ENCODE peak calls at places on chromosomes 16 and 17, in six cellular contexts. L, V, D, I, M and X are unnamed samples.

GRCh38 chr16:89922477-89922883 is 662 bp upstream of the TUBB3 start:
- DNase-seq in I (no peak), L (peak), M (peak), D (peak), V (peak), X (peak)

GRCh38 chr17:10631048-10631700 is 25.9 kb downstream of the MYH3 start:
- DNase-seq in D (no peak), L (peak), M (no peak), V (peak), I (no peak), X (peak)

GRCh38 chr17:75601057-75601987 is 13.7 kb downstream of the MYO15B start:
- DNase-seq in D (no peak), V (peak), L (peak), I (peak), M (peak), X (peak)

GRCh38 chr17:63274156-63274555 is 171.9 kb downstream of the CYB561 start:
- DNase-seq in I (no peak), L (no peak), D (no peak), M (peak), V (no peak), X (peak)

GRCh38 chr17:58759522-58759921 is 3.9 kb downstream of the PPM1E start:
- DNase-seq in I (no peak), L (no peak), M (no peak), D (no peak), V (no peak), X (no peak)

GRCh38 chr16:31899505-31899904 is 25.9 kb downstream of the ZNF267 start:
- DNase-seq in M (no peak), I (no peak), D (no peak), V (no peak), L (no peak), X (no peak)

GRCh38 chr16:6335072-6335471 is 997.6 kb upstream of the RBFOX1 start:
- DNase-seq in L (peak), I (no peak), V (peak), M (no peak), D (no peak), X (peak)

GRCh38 chr17:21296097-21297025 is 11.8 kb downstream of the MAP2K3 start:
- DNase-seq in L (no peak), I (no peak), D (no peak), M (peak), V (no peak), X (peak)

GRCh38 chr16:78045865-78046581 is 23.7 kb downstream of the CLEC3A start:
- DNase-seq in M (peak), V (peak), I (no peak), L (peak), D (peak), X (peak)

GRCh38 chr16:56197227-56197992 is 6.1 kb downstream of the GNAO1 start:
- DNase-seq in V (no peak), D (no peak), M (no peak), I (no peak), L (no peak), X (no peak)

GRCh38 chr17:45705123-45706009 is 78.8 kb upstream of the CRHR1 start:
- DNase-seq in M (no peak), V (peak), D (no peak), L (no peak), I (no peak), X (peak)

GRCh38 chr17:41009301-41009760 is 403 bp upstream of the KRTAP3-1 start:
- DNase-seq in D (no peak), L (no peak), M (no peak), I (no peak), V (no peak), X (no peak)

GRCh38 chr16:75113046-75113491 is 3.5 kb downstream of the LDHD start:
- DNase-seq in D (no peak), L (no peak), V (no peak), I (no peak), M (no peak), X (no peak)

GRCh38 chr17:30720013-30720471 is 104.5 kb downstream of the CRLF3 start:
- DNase-seq in D (no peak), V (no peak), I (no peak), L (no peak), M (no peak), X (no peak)

GRCh38 chr16:27476240-27476639 is 73.5 kb downstream of the GTF3C1 start:
- DNase-seq in L (no peak), V (no peak), M (no peak), I (no peak), D (no peak), X (no peak)

GRCh38 chr16:79093554-79093967 is 507.0 kb downstream of the MAF start:
- DNase-seq in V (no peak), L (no peak), M (no peak), I (peak), D (no peak), X (no peak)

GRCh38 chr16:79146-80054 is 1.4 kb downstream of the MPG start:
- DNase-seq in V (no peak), L (no peak), M (no peak), D (no peak), I (no peak), X (peak)

GRCh38 chr16:57801856-57802634 is at the start of gene KIFC3:
- DNase-seq in L (peak), I (peak), D (no peak), V (peak), M (peak), X (peak)

GRCh38 chr16:56788435-56788834 is 58.5 kb downstream of the NUP93 start:
- DNase-seq in V (no peak), L (no peak), M (no peak), D (no peak), I (no peak), X (no peak)

GRCh38 chr17:82496529-82497434 is 22.8 kb upstream of the FOXK2 start:
- DNase-seq in I (peak), L (peak), D (no peak), V (peak), M (peak), X (peak)

GRCh38 chr17:41446806-41447205 is 6.0 kb upstream of the KRT38 start:
- DNase-seq in M (no peak), V (no peak), I (no peak), L (no peak), D (no peak), X (peak)

GRCh38 chr17:43546317-43547188 is at the start of gene ETV4:
- DNase-seq in L (peak), D (peak), M (peak), I (peak), V (peak), X (peak)

GRCh38 chr17:63555475-63556156 is 5.3 kb downstream of the DCAF7 start:
- DNase-seq in V (no peak), D (no peak), I (no peak), M (no peak), L (no peak), X (no peak)

GRCh38 chr17:10266477-10266876 is 68.1 kb upstream of the GAS7 start:
- DNase-seq in V (no peak), I (no peak), M (no peak), D (no peak), L (no peak), X (peak)

GRCh38 chr17:2412561-2413021 is 11.7 kb upstream of the MNT start:
- DNase-seq in I (no peak), L (peak), V (no peak), M (no peak), D (no peak), X (no peak)

GRCh38 chr17:31216053-31216751 is 80.8 kb downstream of the OMG start:
- DNase-seq in V (peak), I (no peak), L (peak), M (no peak), D (peak), X (peak)

GRCh38 chr16:27771201-27771910 is 221.4 kb downstream of the KATNIP start:
- DNase-seq in D (no peak), L (no peak), I (no peak), M (no peak), V (no peak), X (no peak)

GRCh38 chr16:75247249-75247648 is 4.2 kb downstream of the BCAR1 start:
- DNase-seq in V (no peak), L (no peak), I (no peak), M (peak), D (no peak), X (no peak)

GRCh38 chr17:46144246-46144645 is 49.0 kb downstream of the KANSL1 start:
- DNase-seq in V (no peak), M (no peak), D (no peak), L (no peak), I (no peak), X (no peak)

GRCh38 chr16:11128211-11129123 is 127.5 kb downstream of the SOCS1 start:
- DNase-seq in V (no peak), L (peak), I (no peak), M (peak), D (no peak), X (peak)

DNA sequence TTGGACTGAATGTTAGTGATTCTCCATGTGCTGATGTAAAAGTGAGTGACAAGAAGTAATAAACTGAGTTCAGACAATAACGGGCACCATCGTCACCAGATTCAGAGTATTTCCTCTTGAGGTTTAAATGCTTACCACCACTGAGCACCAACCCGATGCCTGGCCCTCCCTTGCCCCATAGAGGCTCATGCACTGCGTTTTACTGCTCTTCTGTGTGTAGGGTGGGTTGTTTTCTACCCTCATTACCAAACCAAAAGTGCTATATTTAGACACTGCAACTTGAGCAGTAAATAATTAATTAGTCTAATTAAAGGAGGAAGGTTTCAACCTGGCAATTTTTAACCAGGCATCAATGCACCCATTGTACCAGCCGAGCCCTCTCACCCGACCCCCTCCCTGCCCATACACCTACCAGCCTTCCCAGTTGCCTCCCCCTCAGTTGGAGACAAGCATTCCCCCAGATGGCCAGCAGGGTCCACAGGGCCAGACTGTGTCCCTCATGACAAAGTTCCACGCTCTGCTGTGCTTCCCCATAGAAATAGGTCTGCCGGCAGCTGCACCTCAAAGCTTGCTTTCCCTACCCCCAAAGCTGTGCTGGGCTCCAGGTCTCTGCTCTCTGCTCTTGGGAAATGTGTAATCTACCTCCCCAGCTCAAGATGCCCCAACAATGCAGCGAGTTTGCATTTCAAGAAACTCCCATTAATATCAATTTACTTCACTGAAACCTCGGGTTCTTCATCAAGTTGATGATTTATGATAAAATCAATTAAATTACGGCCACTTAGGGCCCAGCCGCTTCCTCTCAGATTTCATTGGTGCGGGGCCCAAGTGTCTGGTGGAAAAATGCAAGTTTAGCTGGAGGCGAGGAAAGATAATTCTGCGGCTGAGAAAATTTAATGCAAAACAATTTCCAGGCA is 16.0 kb downstream of the HOXB4 start:
- DNase-seq in M (no peak), L (peak), I (no peak), D (no peak), V (peak), X (no peak)
- TF ChIP-seq CTCF in M (no peak), L (peak), I (no peak), D (peak), V (no peak), X (peak)

DNA sequence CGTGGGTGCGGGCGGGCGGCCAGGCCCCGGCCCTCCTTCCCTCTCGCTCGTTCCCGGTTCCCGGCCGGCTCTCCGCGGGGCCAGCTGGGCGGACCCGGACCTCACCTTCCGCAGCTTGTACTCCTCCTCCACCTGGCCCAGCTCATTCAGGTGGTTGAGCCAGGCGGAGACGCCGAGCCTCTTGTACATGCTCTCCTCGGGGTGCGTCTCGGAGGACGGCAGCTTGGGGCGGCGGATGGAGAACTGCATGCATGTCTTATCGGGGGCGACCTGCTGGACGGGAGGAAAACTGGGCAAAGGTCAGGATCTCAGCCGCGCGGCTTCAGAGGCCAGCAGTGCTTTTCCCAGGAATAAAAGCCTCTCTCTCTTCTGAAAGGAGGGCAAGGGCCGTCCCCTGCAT is 85.4 kb downstream of the TBC1D16 start:
- DNase-seq in M (no peak), V (no peak), I (no peak), D (no peak), L (no peak), X (no peak)
- H3K4me3 ChIP-seq in M (no peak), V (no peak), I (no peak), D (no peak), L (peak), X (no peak)

GRCh38 chr17:14203392-14203791 is 33.3 kb downstream of the CDRT15 start:
- DNase-seq in V (no peak), D (no peak), L (no peak), I (no peak), M (no peak), X (no peak)
- TF ChIP-seq CTCF in V (peak), D (peak), L (peak), I (peak), M (peak), X (peak)

GRCh38 chr16:50547944-50548658 is at the start of gene NKD1:
- DNase-seq in V (peak), M (peak), D (no peak), I (peak), L (peak), X (peak)

GRCh38 chr16:50549561-50549915 is 1.3 kb downstream of the NKD1 start:
- DNase-seq in L (no peak), D (no peak), I (no peak), V (no peak), M (no peak), X (no peak)

GRCh38 chr16:50546125-50546524 is 2.1 kb upstream of the NKD1 start:
- DNase-seq in V (no peak), D (no peak), L (no peak), I (no peak), M (no peak), X (no peak)

GRCh38 chr16:50548659-50549560 is 714 bp downstream of the NKD1 start:
- DNase-seq in M (no peak), D (no peak), V (peak), L (peak), I (no peak), X (no peak)

DNA sequence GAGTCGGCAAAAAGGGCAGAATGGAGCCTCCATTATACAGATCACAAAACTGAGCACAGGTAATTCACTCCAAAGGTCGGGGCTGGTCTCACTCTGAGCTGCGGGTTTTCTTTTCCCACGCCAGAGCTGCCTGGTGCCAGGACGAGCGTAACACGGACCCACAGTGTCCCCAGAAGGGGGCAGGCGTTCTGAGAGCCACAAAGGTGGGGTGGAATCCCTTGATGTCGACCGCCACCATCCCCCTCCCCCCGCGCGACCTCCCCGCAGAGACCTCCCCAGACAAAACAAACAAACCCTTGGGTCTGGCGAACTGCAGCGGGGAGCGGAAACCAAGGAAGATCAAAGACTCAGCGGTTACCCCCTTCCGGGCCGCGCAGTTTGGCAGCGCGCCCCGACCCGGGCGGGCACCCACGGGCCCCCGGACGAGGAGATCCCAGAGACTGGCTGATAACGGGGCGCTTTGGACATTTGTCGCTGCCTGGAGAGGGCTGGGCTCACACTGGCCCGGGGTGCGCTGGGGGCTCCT is 793 bp upstream of the NKD1 start:
- DNase-seq in L (peak), M (peak), V (peak), D (no peak), I (peak), X (no peak)
- H3K4me3 ChIP-seq in L (peak), M (peak), V (peak), D (no peak), I (peak), X (peak)